ENCODE peak calls at places on chromosomes 11 and 22, in seven cellular contexts. P is BE2C; J is bronchial epithelial cell; X is cardiac muscle cell; K is body of pancreas; C is CD8-positive, alpha-beta memory T cell; V is right cardiac atrium. H is an unnamed sample. For H3K27me3, the result is how much of the 10 kb centered on the place peaks cover.

GRCh38 chr11:3939651-3940190 is 84.3 kb downstream of the STIM1 start:
- DNase-seq in P (no peak), J (no peak), X (no peak), K (no peak), C (no peak), V (no peak), H (no peak)

GRCh38 chr22:17597217-17597616 is 31.3 kb downstream of the ATP6V1E1 start:
- DNase-seq in P (no peak), J (no peak), X (no peak), K (no peak), C (no peak), V (no peak), H (no peak)

GRCh38 chr11:6483015-6483414 is 1.7 kb downstream of the TIMM10B start:
- DNase-seq in P (no peak), J (no peak), X (no peak), K (no peak), C (no peak), V (no peak), H (no peak)

GRCh38 chr11:64661146-64661545 is 61.9 kb downstream of the NRXN2 start:
- DNase-seq in P (no peak), J (no peak), X (no peak), K (no peak), C (no peak), V (peak), H (no peak)

GRCh38 chr11:109039611-109040010 is 374.7 kb downstream of the DDX10 start:
- DNase-seq in P (no peak), J (peak), X (no peak), K (no peak), C (no peak), V (no peak), H (no peak)

GRCh38 chr11:6393989-6394670 is 3.9 kb downstream of the SMPD1 start:
- DNase-seq in P (no peak), J (no peak), X (no peak), K (no peak), C (no peak), V (no peak), H (no peak)

GRCh38 chr22:24230911-24231656 is 13.8 kb downstream of the GGT5 start:
- DNase-seq in P (no peak), J (no peak), X (peak), K (peak), C (peak), V (no peak), H (peak)

GRCh38 chr11:120035756-120036155 is 102.2 kb downstream of the TRIM29 start:
- DNase-seq in P (no peak), J (no peak), X (no peak), K (no peak), C (no peak), V (no peak), H (no peak)

GRCh38 chr11:11578542-11578941 is 43.3 kb downstream of the GALNT18 start:
- DNase-seq in P (no peak), J (no peak), X (no peak), K (no peak), C (no peak), V (no peak), H (no peak)

GRCh38 chr11:63277345-63277943 is 34.0 kb upstream of the SLC22A25 start:
- DNase-seq in P (no peak), J (peak), X (peak), K (no peak), C (no peak), V (no peak), H (no peak)

GRCh38 chr11:653837-654236 is 16.8 kb downstream of the DRD4 start:
- DNase-seq in P (no peak), J (no peak), X (no peak), K (no peak), C (no peak), V (no peak), H (no peak)

GRCh38 chr22:30127749-30128166 is 47.5 kb downstream of the HORMAD2 start:
- DNase-seq in P (no peak), J (no peak), X (no peak), K (no peak), C (no peak), V (no peak), H (no peak)

DNA sequence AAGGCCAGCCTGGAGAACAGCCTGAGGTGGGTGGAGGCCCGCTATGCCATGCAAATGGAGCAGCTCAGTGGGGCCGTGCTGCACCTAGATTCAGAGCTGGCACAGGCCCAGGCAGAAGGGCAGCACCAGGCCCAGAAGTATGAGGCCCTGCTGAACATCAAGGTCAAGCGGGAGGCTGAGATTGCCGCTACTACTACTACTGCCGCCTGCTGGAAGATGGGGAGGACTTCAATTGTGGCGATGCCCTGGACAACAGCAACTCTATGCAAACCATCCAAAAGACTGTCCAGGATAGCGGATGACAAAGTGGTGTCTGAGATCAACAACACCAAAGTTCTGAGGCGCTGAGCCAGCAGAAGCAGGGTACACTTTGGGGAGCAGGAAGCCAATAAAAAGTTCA is 3.1 kb upstream of the TMEM218 start:
- DNase-seq in P (peak), J (no peak), X (no peak), K (no peak), C (no peak), V (no peak), H (no peak)
- H3K27me3 ChIP-seq in P (under half), J (under half), X (under half), K (under half), C (under half), V (under half), H (under half)

GRCh38 chr11:1998290-1998689 is 648 bp upstream of the H19 start:
- DNase-seq in P (no peak), J (no peak), X (no peak), K (no peak), C (no peak), V (no peak), H (no peak)
- H3K27me3 ChIP-seq in P (under half), J (under half), X (under half), K (under half), C (under half), V (under half), H (under half)

GRCh38 chr11:78927511-78927910 is 352.8 kb upstream of the NARS2 start:
- DNase-seq in P (no peak), J (no peak), X (no peak), K (no peak), C (no peak), V (no peak), H (no peak)
- H3K27me3 ChIP-seq in P (under half), J (under half), X (under half), K (under half), C (under half), V (under half), H (under half)

GRCh38 chr11:114062272-114062671 is 2.8 kb downstream of the ZBTB16 start:
- DNase-seq in P (no peak), J (no peak), X (no peak), K (no peak), C (no peak), V (no peak), H (no peak)
- H3K27me3 ChIP-seq in P (half or more), J (under half), X (half or more), K (under half), C (under half), V (under half), H (under half)

GRCh38 chr11:131685906-131686305 is 315.5 kb downstream of the NTM start:
- DNase-seq in P (no peak), J (no peak), X (no peak), K (no peak), C (no peak), V (no peak), H (no peak)
- H3K27me3 ChIP-seq in P (under half), J (under half), X (under half), K (under half), C (under half), V (under half), H (under half)

GRCh38 chr11:70095541-70096252 is 17.6 kb downstream of the ANO1 start:
- DNase-seq in P (no peak), J (no peak), X (no peak), K (no peak), C (no peak), V (no peak), H (no peak)
- H3K27me3 ChIP-seq in P (under half), J (under half), X (under half), K (under half), C (under half), V (under half), H (under half)

DNA sequence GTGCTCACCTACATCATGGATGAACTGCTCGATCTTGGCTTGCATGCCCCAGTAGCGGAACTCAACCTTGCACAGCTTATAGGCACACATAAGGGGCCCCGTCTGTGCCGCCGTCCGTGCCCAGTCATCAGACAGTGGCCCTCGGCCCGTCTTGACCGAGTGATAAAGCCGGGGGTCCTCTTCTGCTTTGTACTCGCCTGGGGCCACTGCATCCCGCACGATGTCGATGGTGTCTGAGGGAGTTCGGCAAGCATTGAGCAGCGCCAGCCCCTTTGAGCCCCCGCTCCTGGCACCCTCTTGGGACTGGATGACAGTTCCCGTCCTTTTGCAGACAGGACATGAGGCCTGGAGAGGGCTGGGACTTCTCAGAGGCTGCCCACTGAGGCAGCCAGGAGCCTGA is 3.3 kb downstream of the PITPNM1 start:
- DNase-seq in P (no peak), J (no peak), X (no peak), K (no peak), C (peak), V (no peak), H (no peak)
- H3K27me3 ChIP-seq in P (under half), J (under half), X (under half), K (under half), C (under half), V (under half), H (under half)

GRCh38 chr22:37326726-37327125 is 44.4 kb downstream of the CYTH4 start:
- DNase-seq in P (no peak), J (peak), X (no peak), K (peak), C (no peak), V (no peak), H (no peak)
- H3K27me3 ChIP-seq in P (half or more), J (under half), X (half or more), K (under half), C (under half), V (under half), H (under half)